ENCODE peak calls at places on chromosomes 13 and 19, in four cellular contexts. One of them, this sample, is unnamed.

GRCh38 chr13:45847554-45848224 is 3.9 kb downstream of the SIAH3 start:
- DNase-seq in MV-4-11: peak
- DNase-seq in suprapubic skin: no peak
- DNase-seq in stimulated activated CD4-positive, alpha-beta T cell treated with anti-CD3 and anti-CD28 coated beads, Interleukin-2, amount 100 ng/mL, for 48 hours: no peak
- DNase-seq in this sample: no peak

GRCh38 chr19:16168465-16169081 is 4.8 kb downstream of the CIB3 start:
- DNase-seq in MV-4-11: peak
- DNase-seq in suprapubic skin: no peak
- DNase-seq in stimulated activated CD4-positive, alpha-beta T cell treated with anti-CD3 and anti-CD28 coated beads, Interleukin-2, amount 100 ng/mL, for 48 hours: no peak
- DNase-seq in this sample: peak

GRCh38 chr19:52688335-52688734 is 46.5 kb downstream of the ZNF611 start:
- DNase-seq in MV-4-11: no peak
- DNase-seq in suprapubic skin: no peak
- DNase-seq in stimulated activated CD4-positive, alpha-beta T cell treated with anti-CD3 and anti-CD28 coated beads, Interleukin-2, amount 100 ng/mL, for 48 hours: no peak
- DNase-seq in this sample: no peak

GRCh38 chr13:98345103-98345899 is 168.2 kb upstream of the RNF113B start:
- DNase-seq in MV-4-11: no peak
- DNase-seq in suprapubic skin: no peak
- DNase-seq in stimulated activated CD4-positive, alpha-beta T cell treated with anti-CD3 and anti-CD28 coated beads, Interleukin-2, amount 100 ng/mL, for 48 hours: no peak
- DNase-seq in this sample: peak

GRCh38 chr13:20191902-20192469 is 752 bp downstream of the GJB2 start:
- DNase-seq in MV-4-11: no peak
- DNase-seq in suprapubic skin: no peak
- DNase-seq in stimulated activated CD4-positive, alpha-beta T cell treated with anti-CD3 and anti-CD28 coated beads, Interleukin-2, amount 100 ng/mL, for 48 hours: no peak
- DNase-seq in this sample: peak

GRCh38 chr19:20278342-20278741 is 111.3 kb downstream of the ZNF486 start:
- DNase-seq in MV-4-11: no peak
- DNase-seq in suprapubic skin: no peak
- DNase-seq in stimulated activated CD4-positive, alpha-beta T cell treated with anti-CD3 and anti-CD28 coated beads, Interleukin-2, amount 100 ng/mL, for 48 hours: no peak
- DNase-seq in this sample: no peak

GRCh38 chr13:52428295-52428694 is 22.1 kb downstream of the VPS36 start:
- DNase-seq in MV-4-11: no peak
- DNase-seq in suprapubic skin: no peak
- DNase-seq in stimulated activated CD4-positive, alpha-beta T cell treated with anti-CD3 and anti-CD28 coated beads, Interleukin-2, amount 100 ng/mL, for 48 hours: no peak
- DNase-seq in this sample: peak

GRCh38 chr13:33524086-33524485 is 238.5 kb upstream of the STARD13 start:
- DNase-seq in MV-4-11: no peak
- DNase-seq in suprapubic skin: no peak
- DNase-seq in stimulated activated CD4-positive, alpha-beta T cell treated with anti-CD3 and anti-CD28 coated beads, Interleukin-2, amount 100 ng/mL, for 48 hours: no peak
- DNase-seq in this sample: no peak

GRCh38 chr13:58085819-58086218 is 454.3 kb downstream of the PCDH17 start:
- DNase-seq in MV-4-11: peak
- DNase-seq in suprapubic skin: no peak
- DNase-seq in stimulated activated CD4-positive, alpha-beta T cell treated with anti-CD3 and anti-CD28 coated beads, Interleukin-2, amount 100 ng/mL, for 48 hours: no peak
- DNase-seq in this sample: no peak

GRCh38 chr19:412356-413355 is 3.7 kb upstream of the C2CD4C start:
- DNase-seq in MV-4-11: no peak
- DNase-seq in suprapubic skin: peak
- DNase-seq in stimulated activated CD4-positive, alpha-beta T cell treated with anti-CD3 and anti-CD28 coated beads, Interleukin-2, amount 100 ng/mL, for 48 hours: no peak
- DNase-seq in this sample: no peak

GRCh38 chr13:85277753-85278152 is 521.5 kb downstream of the SLITRK6 start:
- DNase-seq in MV-4-11: no peak
- DNase-seq in suprapubic skin: no peak
- DNase-seq in stimulated activated CD4-positive, alpha-beta T cell treated with anti-CD3 and anti-CD28 coated beads, Interleukin-2, amount 100 ng/mL, for 48 hours: no peak
- DNase-seq in this sample: no peak

GRCh38 chr13:94710081-94710809 is 2.1 kb downstream of the SOX21 start:
- DNase-seq in MV-4-11: no peak
- DNase-seq in suprapubic skin: no peak
- DNase-seq in stimulated activated CD4-positive, alpha-beta T cell treated with anti-CD3 and anti-CD28 coated beads, Interleukin-2, amount 100 ng/mL, for 48 hours: no peak
- DNase-seq in this sample: peak

GRCh38 chr13:99303863-99304521 is 3.2 kb downstream of the GPR183 start:
- DNase-seq in MV-4-11: peak
- DNase-seq in suprapubic skin: no peak
- DNase-seq in stimulated activated CD4-positive, alpha-beta T cell treated with anti-CD3 and anti-CD28 coated beads, Interleukin-2, amount 100 ng/mL, for 48 hours: no peak
- DNase-seq in this sample: no peak

GRCh38 chr19:49845433-49845832 is 5.5 kb upstream of the PTOV1 start:
- DNase-seq in MV-4-11: no peak
- DNase-seq in suprapubic skin: no peak
- DNase-seq in stimulated activated CD4-positive, alpha-beta T cell treated with anti-CD3 and anti-CD28 coated beads, Interleukin-2, amount 100 ng/mL, for 48 hours: no peak
- DNase-seq in this sample: peak

GRCh38 chr19:30172643-30173242 is 199.4 kb upstream of the ZNF536 start:
- DNase-seq in MV-4-11: no peak
- DNase-seq in suprapubic skin: no peak
- DNase-seq in stimulated activated CD4-positive, alpha-beta T cell treated with anti-CD3 and anti-CD28 coated beads, Interleukin-2, amount 100 ng/mL, for 48 hours: no peak
- DNase-seq in this sample: no peak

GRCh38 chr13:47901451-47901850 is 99.6 kb downstream of the SUCLA2 start:
- DNase-seq in MV-4-11: peak
- DNase-seq in suprapubic skin: no peak
- DNase-seq in stimulated activated CD4-positive, alpha-beta T cell treated with anti-CD3 and anti-CD28 coated beads, Interleukin-2, amount 100 ng/mL, for 48 hours: no peak
- DNase-seq in this sample: no peak